ENCODE peak calls at places on chromosomes 13 and 19, in nine cellular contexts. W is kidney glomerular epithelial cell; K is CD4-positive, alpha-beta T cell; F is OCI-LY7; B is activated T-cell treated with anti-CD3 and anti-CD28 coated beads for 48 hours; I is NCI-H1436; G is AG04449; U is NCI-H1930; D is T follicular helper cell. S is an unnamed sample.

GRCh38 chr13:22357132-22357531 is 686.3 kb downstream of the FGF9 start:
- DNase-seq in I (no peak), K (no peak), W (no peak), F (no peak), G (no peak), B (no peak), U (no peak), D (no peak), S (no peak)

GRCh38 chr13:41501281-41501680 is 43.9 kb downstream of the RGCC start:
- DNase-seq in K (no peak), G (no peak), B (no peak), F (peak), D (no peak), U (no peak), W (no peak), I (no peak), S (no peak)

GRCh38 chr13:45678282-45678681 is 23.8 kb upstream of the CBY2 start:
- DNase-seq in W (no peak), I (no peak), K (no peak), B (no peak), G (no peak), D (no peak), F (no peak), U (no peak), S (no peak)

GRCh38 chr13:113167575-113167974 is 9.1 kb downstream of the PROZ start:
- DNase-seq in W (no peak), U (no peak), B (no peak), F (no peak), K (no peak), I (no peak), G (no peak), D (no peak), S (no peak)

GRCh38 chr13:112868308-112868707 is 100.7 kb upstream of the MCF2L start:
- DNase-seq in F (no peak), K (no peak), W (no peak), G (no peak), D (no peak), U (no peak), I (no peak), B (no peak), S (no peak)

GRCh38 chr19:35346193-35347052 is 1.3 kb upstream of the FFAR1 start:
- DNase-seq in D (peak), W (no peak), U (no peak), B (peak), K (peak), F (peak), I (no peak), G (no peak), S (no peak)

GRCh38 chr13:112928958-112929777 is 39.8 kb upstream of the MCF2L start:
- DNase-seq in F (no peak), U (no peak), K (no peak), I (no peak), D (no peak), W (no peak), G (no peak), B (no peak), S (peak)

GRCh38 chr13:51825165-51825592 is 19.8 kb downstream of the TMEM272 start:
- DNase-seq in I (no peak), D (no peak), K (no peak), B (no peak), G (no peak), U (no peak), W (no peak), F (peak), S (no peak)

GRCh38 chr13:35988648-35989081 is 142.5 kb downstream of the DCLK1 start:
- DNase-seq in U (no peak), F (no peak), I (no peak), G (no peak), W (no peak), K (no peak), B (no peak), D (no peak), S (peak)

GRCh38 chr13:40536443-40537113 is 129.9 kb downstream of the FOXO1 start:
- DNase-seq in W (no peak), K (no peak), F (peak), G (no peak), I (no peak), B (no peak), D (no peak), U (no peak), S (no peak)

GRCh38 chr13:51733656-51734334 is 70.2 kb downstream of the DHRS12 start:
- DNase-seq in K (no peak), D (no peak), G (no peak), B (no peak), F (no peak), I (no peak), W (peak), U (no peak), S (no peak)

GRCh38 chr13:49690133-49690989 is 925 bp downstream of the EBPL start:
- DNase-seq in U (no peak), G (no peak), F (no peak), K (no peak), W (peak), I (no peak), D (no peak), B (no peak), S (peak)

GRCh38 chr19:49339364-49340068 is 4.3 kb downstream of the CD37 start:
- DNase-seq in W (peak), D (no peak), F (no peak), U (peak), G (no peak), I (peak), K (no peak), B (no peak), S (no peak)

GRCh38 chr13:30331331-30331771 is 24.0 kb upstream of the KATNAL1 start:
- DNase-seq in I (no peak), U (no peak), D (no peak), K (no peak), G (no peak), B (no peak), W (no peak), F (peak), S (no peak)

GRCh38 chr19:35093430-35093829 is 22.2 kb upstream of the FXYD3 start:
- DNase-seq in B (no peak), G (no peak), F (no peak), U (no peak), I (no peak), D (no peak), K (no peak), W (no peak), S (no peak)

GRCh38 chr13:28100149-28101121 is at the start of gene FLT3:
- DNase-seq in U (peak), F (no peak), D (no peak), I (no peak), B (peak), W (peak), G (no peak), K (no peak), S (no peak)

S was measured in NCI-H2081.